ENCODE peak calls at places on chromosomes 4 and X, in eight cellular contexts. O is GM23338, C is GM03348, U is HCT116, F is endothelial cell, E is transverse colon, A is thoracic aorta, B is anterior cingulate cortex. H is an unnamed sample.

GRCh38 chr4:33171873-33172550 is 2451.8 kb downstream of the PCDH7 start:
- DNase-seq in O (no peak), C (no peak), U (no peak), F (no peak), E (no peak), A (no peak), B (no peak), H (no peak)

GRCh38 chr4:125664091-125664767 is 349.5 kb downstream of the FAT4 start:
- DNase-seq in O (no peak), C (no peak), U (no peak), F (no peak), E (no peak), A (no peak), B (no peak), H (no peak)

GRCh38 chrX:43865791-43866190 is 16.5 kb downstream of the MAOB start:
- DNase-seq in O (no peak), C (no peak), U (no peak), F (no peak), E (no peak), A (no peak), B (no peak), H (no peak)

GRCh38 chr4:137015759-137016409 is 516.4 kb downstream of the PCDH18 start:
- DNase-seq in O (no peak), C (no peak), U (no peak), F (no peak), E (no peak), A (no peak), B (no peak), H (no peak)

GRCh38 chr4:22987861-22988260 is 295.1 kb downstream of the GBA3 start:
- DNase-seq in O (no peak), C (peak; percentile 34), U (no peak), F (no peak), E (no peak), A (no peak), B (peak; percentile 2), H (no peak)

GRCh38 chr4:151218343-151218742 is 58.6 kb upstream of the PRSS48 start:
- DNase-seq in O (no peak), C (no peak), U (no peak), F (no peak), E (no peak), A (no peak), B (no peak), H (no peak)

GRCh38 chrX:153988493-153988892 is 15.9 kb downstream of the TMEM187 start:
- DNase-seq in O (no peak), C (no peak), U (no peak), F (no peak), E (no peak), A (no peak), B (no peak), H (no peak)

GRCh38 chrX:149631293-149632165 is at the start of gene TMEM185A:
- DNase-seq in O (peak; percentile 79), C (peak; percentile 86), U (peak; percentile 33), F (peak; percentile 59), E (peak; percentile 79), A (no peak), B (peak; percentile 10), H (peak; percentile 28)

GRCh38 chrX:107448625-107449468 is 605 bp upstream of the FRMPD3 start:
- DNase-seq in O (peak; percentile 59), C (peak; percentile 15), U (no peak), F (peak; percentile 11), E (no peak), A (no peak), B (no peak), H (no peak)

GRCh38 chrX:54495814-54496516 is at the start of gene FGD1:
- DNase-seq in O (peak; percentile 79), C (peak; percentile 93), U (no peak), F (peak; percentile 55), E (peak; percentile 78), A (no peak), B (peak; percentile 39), H (peak; percentile 69)

GRCh38 chr4:185535818-185536729 is 767 bp upstream of the PDLIM3 start:
- DNase-seq in O (peak; percentile 22), C (no peak), U (no peak), F (no peak), E (peak; percentile 23), A (peak; percentile 31), B (no peak), H (peak; percentile 30)

GRCh38 chr4:82739292-82740190 is 59.1 kb downstream of the SCD5 start:
- DNase-seq in O (peak; percentile 85), C (peak; percentile 84), U (peak; percentile 31), F (peak; percentile 97), E (peak; percentile 81), A (no peak), B (peak; percentile 45), H (peak; percentile 87)

GRCh38 chr4:78684196-78685079 is 91.7 kb upstream of the BMP2K start:
- DNase-seq in O (no peak), C (peak; percentile 20), U (no peak), F (no peak), E (no peak), A (no peak), B (no peak), H (no peak)

GRCh38 chr4:41569957-41570356 is 32.0 kb downstream of the LIMCH1 start:
- DNase-seq in O (no peak), C (no peak), U (no peak), F (no peak), E (no peak), A (peak; percentile 3), B (no peak), H (no peak)

GRCh38 chrX:103464774-103465117 is 54.5 kb downstream of the RAB40A start:
- DNase-seq in O (peak; percentile 75), C (peak; percentile 52), U (peak; percentile 21), F (peak; percentile 73), E (peak; percentile 80), A (peak; percentile 13), B (peak; percentile 43), H (peak; percentile 59)

GRCh38 chr4:8383451-8384160 is 56.9 kb downstream of the ACOX3 start:
- DNase-seq in O (no peak), C (no peak), U (no peak), F (no peak), E (no peak), A (no peak), B (no peak), H (no peak)

GRCh38 chr4:154911097-154911496 is 130.0 kb downstream of the RBM46 start:
- DNase-seq in O (peak; percentile 65), C (peak; percentile 64), U (no peak), F (peak; percentile 7), E (no peak), A (no peak), B (no peak), H (peak; percentile 22)